ENCODE peak calls at places on chromosomes 16 and 17, in four cellular contexts. Y is thoracic aorta, F is dorsolateral prefrontal cortex, S is AG04450. E is an unnamed sample.
A peak's percentile ranks its signal among the peaks of the same experiment; 100 is the strongest.

GRCh38 chr17:65227637-65228036 is 90.5 kb downstream of the RGS9 start:
- DNase-seq in F (no peak), S (no peak), Y (no peak), E (no peak)

GRCh38 chr17:9402590-9403199 is 172.9 kb downstream of the STX8 start:
- DNase-seq in Y (no peak), F (no peak), S (no peak), E (no peak)

GRCh38 chr17:77227461-77228223 is 86.9 kb downstream of the SEC14L1 start:
- DNase-seq in F (no peak), Y (no peak), S (no peak), E (peak; percentile 17)

GRCh38 chr17:42438600-42439567 is 15.8 kb upstream of the CAVIN1 start:
- DNase-seq in F (no peak), S (no peak), Y (no peak), E (no peak)

GRCh38 chr17:55053855-55054254 is 85.3 kb downstream of the STXBP4 start:
- DNase-seq in S (no peak), Y (no peak), F (no peak), E (no peak)

GRCh38 chr16:86410076-86410475 is 100.3 kb upstream of the FOXF1 start:
- DNase-seq in F (no peak), Y (no peak), S (no peak), E (no peak)

GRCh38 chr17:37148171-37148570 is 199.4 kb downstream of the AATF start:
- DNase-seq in Y (no peak), F (no peak), S (no peak), E (no peak)

GRCh38 chr17:31048780-31049179 is 46.0 kb upstream of the NF1 start:
- DNase-seq in F (no peak), Y (no peak), S (no peak), E (no peak)

GRCh38 chr16:54283735-54284318 is 2.8 kb downstream of the IRX3 start:
- DNase-seq in Y (no peak), S (no peak), F (no peak), E (no peak)

GRCh38 chr16:23432176-23433128 is 20.5 kb downstream of the COG7 start:
- DNase-seq in S (no peak), Y (no peak), F (no peak), E (no peak)

GRCh38 chr16:53061701-53062159 is 6.9 kb downstream of the CHD9 start:
- DNase-seq in Y (no peak), S (no peak), F (no peak), E (no peak)

GRCh38 chr16:87305505-87306391 is 11.4 kb downstream of the C16orf95 start:
- DNase-seq in F (no peak), S (peak; percentile 23), Y (no peak), E (peak; percentile 9)

GRCh38 chr16:58658796-58659211 is 25.8 kb downstream of the SLC38A7 start:
- DNase-seq in F (no peak), Y (no peak), S (no peak), E (no peak)

GRCh38 chr17:29722411-29723198 is 99.9 kb upstream of the CORO6 start:
- DNase-seq in Y (no peak), F (no peak), S (peak; percentile 53), E (no peak)

GRCh38 chr17:75152971-75153853 is 1.1 kb downstream of the JPT1 start:
- DNase-seq in S (no peak), Y (no peak), F (no peak), E (peak; percentile 20)

GRCh38 chr16:24685539-24686432 is 43.7 kb upstream of the TNRC6A start:
- DNase-seq in S (no peak), Y (peak; percentile 41), F (peak; percentile 61), E (peak; percentile 9)

GRCh38 chr17:28963841-28964240 is 12.5 kb upstream of the PHF12 start:
- DNase-seq in F (no peak), Y (no peak), S (no peak), E (no peak)

GRCh38 chr16:20676867-20677266 is 20.6 kb downstream of the ACSM1 start:
- DNase-seq in S (no peak), F (no peak), Y (no peak), E (no peak)

GRCh38 chr16:20675488-20676267 is 21.8 kb downstream of the ACSM1 start:
- DNase-seq in Y (no peak), F (no peak), S (no peak), E (no peak)

GRCh38 chr16:20678242-20678641 is 19.2 kb downstream of the ACSM1 start:
- DNase-seq in S (no peak), F (no peak), Y (no peak), E (no peak)

GRCh38 chr16:20674684-20675487 is 22.6 kb downstream of the ACSM1 start:
- DNase-seq in Y (no peak), S (no peak), F (no peak), E (no peak)

DNA sequence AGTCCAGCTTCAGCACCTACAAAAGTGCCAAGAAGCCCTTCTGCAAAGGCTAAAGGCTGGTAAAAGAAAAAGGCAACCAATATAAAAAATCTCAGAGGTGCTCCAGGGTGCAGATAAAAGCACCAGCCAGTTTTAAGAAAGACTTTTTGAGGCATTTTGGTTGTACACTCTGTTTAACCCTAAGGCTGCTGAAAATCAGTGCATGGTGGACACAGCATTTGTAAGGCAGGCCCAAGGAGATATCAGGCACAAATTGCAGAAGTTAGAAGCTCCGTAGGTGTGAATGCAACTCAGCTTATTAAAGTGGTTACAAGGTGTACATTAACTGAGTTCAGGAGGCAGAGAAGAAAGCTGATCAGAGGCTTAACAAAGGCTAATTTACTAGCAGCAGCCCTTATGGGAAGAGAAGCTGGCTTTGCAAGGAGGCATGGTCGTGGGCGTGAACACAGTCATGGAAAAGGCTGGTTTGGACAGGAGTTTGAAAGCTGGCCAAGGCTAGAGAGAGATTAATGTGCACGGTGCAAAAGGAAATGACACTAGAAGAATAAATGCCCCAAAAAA is 21.1 kb downstream of the ACSM1 start:
- DNase-seq in S (no peak), F (no peak), Y (no peak), E (no peak)
- H3K27ac ChIP-seq in S (no peak overlapping the region), F (no peak overlapping the region), Y (peak overlapping the region; percentile 81), E (no peak overlapping the region)

DNA sequence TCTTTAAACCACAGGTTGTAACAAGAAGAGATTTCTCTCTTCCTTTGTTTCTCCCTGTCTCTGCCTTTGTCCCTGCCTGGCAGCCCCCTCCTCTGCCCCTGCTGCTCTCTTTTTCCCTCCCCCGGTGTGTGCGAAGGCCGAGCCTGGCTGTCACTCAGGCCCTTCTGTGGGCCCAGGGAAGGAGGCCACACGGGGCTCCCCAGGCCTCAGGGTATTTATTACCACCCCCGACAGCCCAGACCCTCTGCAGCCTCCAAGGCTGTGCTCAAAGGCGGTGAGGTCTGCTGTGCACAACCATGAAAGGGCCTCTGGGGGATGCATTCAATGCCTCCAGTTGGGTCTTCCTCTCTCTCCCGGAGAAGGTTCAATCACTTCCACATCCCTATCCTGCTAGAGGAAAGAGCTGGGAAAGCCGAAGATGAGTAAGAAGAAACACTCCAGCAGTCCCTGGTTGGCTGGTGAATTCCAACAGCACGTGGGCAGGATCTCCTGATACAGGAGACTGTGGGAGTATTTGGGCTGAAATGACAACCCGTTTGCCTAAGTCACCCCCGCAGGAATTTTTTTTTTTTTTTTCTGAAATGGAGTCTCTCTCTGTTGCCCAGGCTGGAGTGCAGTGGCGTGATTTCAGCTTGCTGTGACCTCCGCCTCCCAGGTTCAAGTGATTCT is 34.2 kb downstream of the ZNF423 start:
- DNase-seq in F (no peak), Y (no peak), S (no peak), E (no peak)
- H3K27ac ChIP-seq in F (no peak overlapping the region), Y (no peak overlapping the region), S (no peak overlapping the region), E (no peak overlapping the region)

DNA sequence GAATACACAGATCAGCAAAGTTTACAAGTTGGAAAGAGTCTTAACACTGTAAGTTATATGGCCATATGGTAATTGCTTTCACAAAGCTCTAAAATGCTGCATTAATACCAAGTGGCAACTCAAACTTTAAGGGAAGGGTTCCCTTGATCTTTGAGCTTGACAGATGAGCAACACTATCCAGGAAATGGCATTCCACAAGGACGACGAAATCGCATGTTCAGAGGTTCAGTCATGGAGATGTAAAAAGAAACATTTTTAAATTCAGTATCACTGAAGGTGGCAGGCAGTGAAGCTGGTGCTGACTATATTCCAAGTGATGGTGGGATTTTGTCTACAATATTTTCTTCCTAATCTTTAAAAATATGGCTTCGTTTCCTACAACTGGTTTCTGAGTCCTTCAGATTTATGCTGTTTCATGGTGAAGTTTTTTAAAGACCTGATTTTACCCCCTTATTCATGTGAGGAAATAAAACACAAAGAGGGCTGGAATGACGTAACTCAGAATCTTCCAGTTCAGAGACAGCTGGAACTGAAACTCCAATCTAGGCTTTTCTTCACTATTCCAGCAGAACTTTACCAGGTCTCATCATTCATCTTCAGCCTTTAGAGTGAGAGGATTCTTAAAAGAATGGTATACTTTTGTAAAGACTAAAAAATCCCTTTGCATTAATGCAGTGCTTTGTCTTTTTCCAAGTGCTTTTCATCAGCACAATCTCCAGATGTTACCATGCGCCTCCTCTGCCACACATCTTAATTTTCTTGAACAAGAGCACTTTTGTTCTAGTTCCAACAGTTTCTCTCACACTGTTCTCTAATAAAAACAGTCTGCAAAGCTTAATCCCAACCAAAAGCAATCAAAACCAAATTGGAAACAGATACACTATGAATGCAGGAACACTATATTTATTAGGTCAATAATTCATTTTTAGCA is 20.2 kb downstream of the CHCT1 start:
- DNase-seq in F (no peak), Y (no peak), S (no peak), E (no peak)
- H3K27ac ChIP-seq in F (peak overlapping the region; percentile 78), Y (no peak overlapping the region), S (no peak overlapping the region), E (peak overlapping the region; percentile 85)

DNA sequence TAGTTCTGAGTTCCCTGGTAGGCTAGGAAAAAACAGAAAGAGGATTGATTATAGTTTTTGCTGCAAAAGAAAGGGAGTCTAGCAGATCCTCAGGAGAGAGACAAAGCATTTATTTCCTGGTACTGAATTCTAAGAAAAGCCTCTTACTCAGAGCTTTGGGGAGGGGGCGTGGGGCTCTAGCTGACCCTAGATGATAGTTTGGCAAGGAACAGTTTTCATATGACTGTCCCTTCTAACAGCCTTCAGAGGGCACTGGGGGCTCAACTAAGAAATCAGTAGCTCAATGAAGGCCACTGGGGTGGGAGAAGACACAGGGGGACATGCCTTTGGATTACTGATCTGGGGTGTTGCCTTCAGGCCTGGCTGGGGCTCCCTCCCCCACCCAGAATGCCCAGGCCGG is 4.0 kb downstream of the CA7 start:
- DNase-seq in F (no peak), Y (no peak), S (no peak), E (no peak)
- H3K27ac ChIP-seq in F (no peak overlapping the region), Y (no peak overlapping the region), S (no peak overlapping the region), E (no peak overlapping the region)

GRCh38 chr17:3927628-3928010 is 11.4 kb upstream of the P2RX1 start:
- DNase-seq in S (no peak), Y (no peak), F (no peak), E (no peak)
- H3K27ac ChIP-seq in S (no peak overlapping the region), Y (no peak overlapping the region), F (no peak overlapping the region), E (no peak overlapping the region)

GRCh38 chr17:50953831-50954601 is 87.9 kb upstream of the TOB1 start:
- DNase-seq in S (peak; percentile 50), Y (no peak), F (no peak), E (peak; percentile 22)

GRCh38 chr17:50953518-50953830 is 87.3 kb upstream of the TOB1 start:
- DNase-seq in S (no peak), Y (no peak), F (no peak), E (no peak)

GRCh38 chr17:50954641-50955121 is 88.5 kb upstream of the TOB1 start:
- DNase-seq in S (no peak), F (no peak), Y (no peak), E (no peak)

GRCh38 chr17:50955160-50955559 is 89.0 kb upstream of the TOB1 start:
- DNase-seq in Y (no peak), S (no peak), F (no peak), E (no peak)

DNA sequence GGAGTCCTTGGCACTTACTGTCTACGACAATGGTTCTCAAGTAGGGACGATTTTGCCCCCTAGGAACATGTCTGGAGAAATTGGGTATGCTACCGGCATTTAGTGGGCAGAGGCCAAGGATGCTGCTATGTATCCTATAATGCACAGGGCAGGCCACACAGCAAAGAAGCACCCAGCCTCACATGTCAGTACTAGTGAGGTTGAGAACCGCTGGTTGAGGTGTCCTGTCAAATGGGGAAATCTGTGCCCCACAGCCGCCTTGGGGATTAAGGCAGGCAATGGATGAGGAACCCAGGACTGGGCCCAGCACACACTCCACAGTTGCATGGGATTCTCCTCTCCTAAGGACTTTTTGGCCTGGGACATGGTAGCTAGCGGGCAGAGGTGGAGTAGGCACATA is 86.7 kb upstream of the TOB1 start:
- DNase-seq in Y (no peak), S (no peak), F (peak; percentile 13), E (no peak)
- H3K27ac ChIP-seq in Y (no peak overlapping the region), S (no peak overlapping the region), F (no peak overlapping the region), E (no peak overlapping the region)

E was measured in caudate nucleus.